ENCODE peak calls at places on chromosomes 5 and 9, in nine cellular contexts. O is CD8-positive, alpha-beta T cell; T is hepatocyte; I is BJ; Y is breast epithelium; F is transverse colon; V is ovary; S is endodermal cell; Q is kidney epithelial cell. L is an unnamed sample.

GRCh38 chr5:14167211-14167845 is 24.2 kb downstream of the TRIO start:
- DNase-seq in O (no peak), T (no peak), I (no peak), Y (no peak), F (no peak), V (no peak), S (peak; percentile 35), Q (no peak), L (no peak)

GRCh38 chr9:81690251-81690851 is 1.0 kb upstream of the TLE1 start:
- DNase-seq in O (no peak), T (peak; percentile 73), I (no peak), Y (peak; percentile 87), F (peak; percentile 80), V (peak; percentile 64), S (peak; percentile 80), Q (no peak), L (no peak)

GRCh38 chr5:157115012-157115411 is 6.2 kb upstream of the HAVCR2 start:
- DNase-seq in O (no peak), T (no peak), I (no peak), Y (no peak), F (no peak), V (no peak), S (no peak), Q (no peak), L (no peak)

GRCh38 chr9:20255052-20255451 is 367.2 kb downstream of the MLLT3 start:
- DNase-seq in O (no peak), T (no peak), I (no peak), Y (no peak), F (no peak), V (no peak), S (no peak), Q (no peak), L (no peak)

GRCh38 chr9:89444212-89444611 is 53.7 kb downstream of the SEMA4D start:
- DNase-seq in O (peak; percentile 89), T (no peak), I (no peak), Y (no peak), F (peak; percentile 35), V (no peak), S (no peak), Q (no peak), L (no peak)

GRCh38 chr5:71528206-71528605 is 58.9 kb upstream of the MCCC2 start:
- DNase-seq in O (no peak), T (no peak), I (no peak), Y (no peak), F (no peak), V (no peak), S (no peak), Q (no peak), L (no peak)

GRCh38 chr5:107305999-107306398 is 364.7 kb downstream of the EFNA5 start:
- DNase-seq in O (no peak), T (no peak), I (no peak), Y (no peak), F (no peak), V (no peak), S (no peak), Q (no peak), L (no peak)

GRCh38 chr5:175444060-175444904 is at the start of gene DRD1:
- DNase-seq in O (peak; percentile 21), T (peak; percentile 77), I (no peak), Y (no peak), F (peak; percentile 26), V (no peak), S (peak; percentile 93), Q (no peak), L (no peak)

GRCh38 chr5:149990518-149991376 is 9.7 kb downstream of the TIGD6 start:
- DNase-seq in O (peak; percentile 59), T (peak; percentile 91), I (no peak), Y (peak; percentile 80), F (peak; percentile 83), V (peak; percentile 70), S (peak; percentile 89), Q (peak; percentile 25), L (no peak)

DNA sequence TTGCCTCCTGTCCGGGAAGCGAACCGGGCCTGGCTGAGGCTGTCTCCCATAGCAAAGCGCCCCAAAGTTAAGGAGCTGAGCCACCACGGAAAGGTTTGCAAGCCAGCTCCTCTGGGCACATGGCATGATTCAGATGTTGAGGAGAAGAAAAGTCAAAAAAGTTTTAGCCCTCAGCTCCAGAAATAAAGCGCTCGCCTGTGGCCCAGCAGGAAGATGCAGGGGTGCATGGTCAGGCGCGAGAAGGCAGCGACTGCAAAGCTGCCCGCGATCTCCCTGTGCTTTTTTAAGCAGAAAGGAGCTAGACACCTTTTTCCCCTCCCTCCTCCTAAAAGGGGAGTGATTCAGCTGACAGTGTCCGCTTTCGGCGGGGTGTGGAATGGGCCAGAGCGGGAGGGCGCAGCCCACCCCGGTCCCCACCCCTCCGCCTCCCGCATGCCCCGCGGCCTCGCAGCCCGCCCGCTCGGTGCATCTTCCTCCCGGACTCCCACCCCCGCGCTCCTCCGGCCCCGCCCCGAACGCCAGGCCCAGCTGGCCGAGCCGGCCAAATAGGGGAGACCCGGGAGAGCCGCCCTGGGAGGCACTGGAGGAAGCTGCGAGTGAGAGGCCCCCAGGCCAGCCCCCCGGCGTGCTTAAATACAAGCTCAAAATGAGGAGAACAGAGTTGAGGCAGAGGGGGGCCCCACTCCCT is at the start of gene ADAMTS12:
- DNase-seq in O (no peak), T (peak; percentile 41), I (peak; percentile 31), Y (no peak), F (peak; percentile 24), V (peak; percentile 76), S (peak; percentile 84), Q (no peak), L (no peak)
- H3K4me3 ChIP-seq in O (no peak within 1 kb of the TSS), T (peak within 1 kb of the TSS; percentile 17), I (peak within 1 kb of the TSS; percentile 62), Y (peak within 1 kb of the TSS; percentile 47), F (peak within 1 kb of the TSS; percentile 51), V (peak within 1 kb of the TSS; percentile 44), S (peak within 1 kb of the TSS; percentile 91), Q (peak within 1 kb of the TSS; percentile 44), L (peak within 1 kb of the TSS; percentile 57)

GRCh38 chr5:137498736-137499505 is at the start of gene SPOCK1:
- DNase-seq in O (no peak), T (peak; percentile 94), I (peak; percentile 8), Y (peak; percentile 37), F (peak; percentile 65), V (peak; percentile 75), S (peak; percentile 91), Q (no peak), L (peak; percentile 14)

GRCh38 chr5:137498301-137498735 is 808 bp downstream of the SPOCK1 start:
- DNase-seq in O (no peak), T (peak; percentile 20), I (no peak), Y (no peak), F (no peak), V (peak; percentile 35), S (peak; percentile 85), Q (no peak), L (no peak)

GRCh38 chr5:137496919-137497318 is 2.2 kb downstream of the SPOCK1 start:
- DNase-seq in O (no peak), T (no peak), I (peak; percentile 7), Y (no peak), F (no peak), V (no peak), S (no peak), Q (no peak), L (peak; percentile 31)

GRCh38 chr5:137500616-137501225 is 1.6 kb upstream of the SPOCK1 start:
- DNase-seq in O (no peak), T (no peak), I (no peak), Y (no peak), F (no peak), V (no peak), S (no peak), Q (no peak), L (no peak)

DNA sequence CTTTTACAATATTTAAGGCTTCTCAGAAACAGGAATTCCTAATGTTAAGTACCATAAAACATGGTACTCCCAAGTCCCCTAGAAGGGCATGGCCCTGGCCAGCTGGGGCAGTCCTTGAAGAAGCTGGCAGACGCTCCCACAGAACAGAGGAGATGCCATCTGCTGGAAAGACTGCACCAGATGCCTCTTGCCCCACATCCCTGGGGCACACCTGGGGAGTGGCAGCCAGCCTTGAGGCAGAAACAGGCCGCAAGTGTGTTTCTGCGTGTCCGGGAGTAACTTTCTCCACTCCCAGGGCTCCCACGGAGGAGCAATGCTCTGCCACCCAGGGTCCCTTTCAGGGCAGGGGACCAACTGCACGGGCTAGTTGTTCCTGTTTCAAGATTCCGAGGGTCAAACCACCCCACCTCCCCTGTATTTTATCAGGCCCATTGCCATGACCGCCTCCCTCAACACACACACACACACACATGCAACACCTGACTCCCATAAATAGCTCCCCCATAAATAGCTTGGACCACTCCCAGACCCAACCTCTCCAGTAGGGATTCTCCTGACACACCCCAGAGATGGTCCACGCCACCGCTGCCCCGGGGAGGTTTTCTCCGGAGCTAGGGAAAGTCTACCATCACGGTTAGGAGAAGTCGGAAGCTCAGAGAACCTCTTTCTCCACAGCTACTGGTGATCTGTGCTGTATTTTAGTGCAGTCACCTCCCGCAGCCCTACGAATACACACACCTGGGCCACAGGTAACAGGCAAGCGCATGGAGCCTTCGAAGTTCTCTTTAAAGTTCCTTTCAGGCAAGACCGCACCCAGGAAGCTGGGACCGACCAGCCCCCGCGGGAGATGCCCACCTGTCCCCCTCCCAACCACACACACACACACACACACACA is 1.5 kb downstream of the SPOCK1 start:
- DNase-seq in O (no peak), T (no peak), I (no peak), Y (no peak), F (no peak), V (no peak), S (no peak), Q (no peak), L (no peak)
- H3K4me3 ChIP-seq in O (no peak overlapping the region), T (no peak overlapping the region), I (peak overlapping the region; percentile 57), Y (peak overlapping the region; percentile 70), F (peak overlapping the region; percentile 55), V (peak overlapping the region; percentile 18), S (peak overlapping the region; percentile 79), Q (peak overlapping the region; percentile 55), L (peak overlapping the region; percentile 87)

GRCh38 chr9:95503369-95503768 is 13.4 kb downstream of the PTCH1 start:
- DNase-seq in O (no peak), T (no peak), I (no peak), Y (no peak), F (no peak), V (no peak), S (no peak), Q (no peak), L (no peak)

GRCh38 chr9:95504053-95504963 is 12.5 kb downstream of the PTCH1 start:
- DNase-seq in O (no peak), T (peak; percentile 60), I (no peak), Y (no peak), F (peak; percentile 23), V (peak; percentile 39), S (peak; percentile 86), Q (no peak), L (no peak)

GRCh38 chr9:95505676-95506437 is 10.9 kb downstream of the PTCH1 start:
- DNase-seq in O (no peak), T (peak; percentile 85), I (no peak), Y (no peak), F (peak; percentile 61), V (peak; percentile 85), S (peak; percentile 83), Q (no peak), L (no peak)

GRCh38 chr9:95506438-95506691 is 10.4 kb downstream of the PTCH1 start:
- DNase-seq in O (peak; percentile 32), T (peak; percentile 43), I (no peak), Y (no peak), F (peak; percentile 48), V (peak; percentile 69), S (peak; percentile 75), Q (no peak), L (no peak)

GRCh38 chr9:95505072-95505471 is 11.7 kb downstream of the PTCH1 start:
- DNase-seq in O (no peak), T (no peak), I (no peak), Y (no peak), F (no peak), V (no peak), S (no peak), Q (no peak), L (no peak)
- H3K4me3 ChIP-seq in O (no peak overlapping the region), T (peak overlapping the region; percentile 50), I (peak overlapping the region; percentile 73), Y (peak overlapping the region; percentile 83), F (peak overlapping the region; percentile 97), V (peak overlapping the region; percentile 72), S (peak overlapping the region; percentile 86), Q (peak overlapping the region; percentile 65), L (no peak overlapping the region)

GRCh38 chr9:70043689-70044449 is at the start of gene MAMDC2:
- DNase-seq in O (no peak), T (peak; percentile 58), I (no peak), Y (peak; percentile 46), F (peak; percentile 42), V (peak; percentile 79), S (peak; percentile 86), Q (no peak), L (no peak)
- H3K4me3 ChIP-seq in O (no peak within 1 kb of the TSS), T (no peak within 1 kb of the TSS), I (peak within 1 kb of the TSS; percentile 49), Y (peak within 1 kb of the TSS; percentile 68), F (peak within 1 kb of the TSS; percentile 64), V (peak within 1 kb of the TSS; percentile 80), S (peak within 1 kb of the TSS; percentile 82), Q (peak within 1 kb of the TSS; percentile 49), L (peak within 1 kb of the TSS; percentile 59)

L was measured in AG09309.